ENCODE peak calls at places on chromosome 21, in seven cellular contexts. O is NCI-H1105; U is CD8-positive, alpha-beta memory T cell; H is activated T-helper 1 cell treated with Interleukin-2 at 50 U/mL for 16 hours; Z is DMS79 treated with DMSO at 0.1 percent for 48 hours; Q is Calu3; C is NCI-H748 treated with DMSO at 0.1 percent for 48 hours. V is an unnamed sample.

GRCh38 chr21:41360072-41360821 is 1.6 kb upstream of the MX2 start:
- DNase-seq in O (no peak), U (no peak), H (no peak), Z (peak), Q (peak), C (peak), V (no peak)

GRCh38 chr21:39184050-39184980 is 1.1 kb upstream of the PSMG1 start:
- DNase-seq in O (no peak), U (no peak), H (no peak), Z (peak), Q (no peak), C (peak), V (no peak)

GRCh38 chr21:27837933-27838332 is 871.0 kb upstream of the ADAMTS5 start:
- DNase-seq in O (no peak), U (no peak), H (no peak), Z (no peak), Q (no peak), C (no peak), V (no peak)

GRCh38 chr21:38839683-38840286 is 34.1 kb downstream of the ETS2 start:
- DNase-seq in O (no peak), U (no peak), H (no peak), Z (no peak), Q (no peak), C (no peak), V (peak)

GRCh38 chr21:42467613-42467983 is 28.4 kb downstream of the RSPH1 start:
- DNase-seq in O (no peak), U (no peak), H (no peak), Z (no peak), Q (no peak), C (no peak), V (no peak)

GRCh38 chr21:33380483-33380998 is 22.7 kb upstream of the IFNGR2 start:
- DNase-seq in O (no peak), U (peak), H (peak), Z (no peak), Q (peak), C (no peak), V (peak)

GRCh38 chr21:45460611-45461368 is 55.8 kb downstream of the COL18A1 start:
- DNase-seq in O (no peak), U (no peak), H (no peak), Z (no peak), Q (no peak), C (no peak), V (no peak)

GRCh38 chr21:45330075-45330781 is 42.5 kb upstream of the POFUT2 start:
- DNase-seq in O (no peak), U (no peak), H (no peak), Z (peak), Q (peak), C (no peak), V (no peak)

GRCh38 chr21:26844258-26845065 is 747 bp downstream of the ADAMTS1 start:
- DNase-seq in O (no peak), U (no peak), H (no peak), Z (no peak), Q (peak), C (no peak), V (no peak)

GRCh38 chr21:46625759-46626158 is 9.7 kb upstream of the PRMT2 start:
- DNase-seq in O (no peak), U (no peak), H (no peak), Z (no peak), Q (no peak), C (no peak), V (no peak)

GRCh38 chr21:14403681-14404318 is 20.9 kb upstream of the HSPA13 start:
- DNase-seq in O (peak), U (no peak), H (no peak), Z (no peak), Q (peak), C (peak), V (peak)

GRCh38 chr21:36183144-36183795 is 26.6 kb downstream of the DOP1B start:
- DNase-seq in O (no peak), U (no peak), H (no peak), Z (no peak), Q (no peak), C (no peak), V (no peak)

GRCh38 chr21:33642896-33643657 is 776 bp downstream of the ITSN1 start:
- DNase-seq in O (peak), U (no peak), H (no peak), Z (peak), Q (peak), C (no peak), V (no peak)

GRCh38 chr21:32516729-32517649 is 68.3 kb downstream of the TCP10L start:
- DNase-seq in O (no peak), U (no peak), H (no peak), Z (no peak), Q (no peak), C (no peak), V (no peak)

GRCh38 chr21:35468991-35469390 is 419.9 kb upstream of the RUNX1 start:
- DNase-seq in O (no peak), U (no peak), H (no peak), Z (no peak), Q (no peak), C (no peak), V (no peak)

GRCh38 chr21:42575111-42575510 is 61.5 kb downstream of the SLC37A1 start:
- DNase-seq in O (no peak), U (no peak), H (no peak), Z (no peak), Q (no peak), C (no peak), V (no peak)

GRCh38 chr21:29218749-29219148 is 80.0 kb upstream of the BACH1 start:
- DNase-seq in O (no peak), U (no peak), H (no peak), Z (no peak), Q (peak), C (peak), V (no peak)

GRCh38 chr21:45511007-45511406 is 31.2 kb downstream of the SLC19A1 start:
- DNase-seq in O (no peak), U (no peak), H (no peak), Z (no peak), Q (no peak), C (no peak), V (no peak)

GRCh38 chr21:36480618-36481017 is 696 bp upstream of the CLDN14 start:
- DNase-seq in O (no peak), U (no peak), H (no peak), Z (no peak), Q (no peak), C (no peak), V (no peak)

V was measured in HCT116.